ENCODE peak calls at places on chromosomes 11 and 22, in four cellular contexts. T, A, R and C are unnamed samples. For H3K36me3, the result is how much of the 10 kb centered on the place peaks cover.

GRCh38 chr11:121841487-121842167 is 274.4 kb downstream of the BLID start:
- DNase-seq in T (no peak), R (no peak), A (no peak), C (no peak)

GRCh38 chr11:117225553-117226170 is 6.2 kb downstream of the PCSK7 start:
- DNase-seq in A (no peak), T (no peak), R (no peak), C (no peak)

GRCh38 chr11:111960916-111961315 is 23.8 kb downstream of the DIXDC1 start:
- DNase-seq in A (peak), T (no peak), R (no peak), C (no peak)

GRCh38 chr11:78319453-78319955 is 98.1 kb downstream of the GAB2 start:
- DNase-seq in R (no peak), T (no peak), A (no peak), C (peak)

GRCh38 chr22:40666151-40666848 is 13.0 kb upstream of the MCHR1 start:
- DNase-seq in A (no peak), T (no peak), R (no peak), C (no peak)

GRCh38 chr22:46876357-46876934 is 114.0 kb downstream of the TBC1D22A start:
- DNase-seq in T (no peak), R (no peak), A (no peak), C (no peak)

GRCh38 chr11:1968454-1968995 is 21.4 kb downstream of the MRPL23 start:
- DNase-seq in R (peak), T (no peak), A (no peak), C (no peak)

GRCh38 chr11:7261578-7261977 is 9.9 kb downstream of the SYT9 start:
- DNase-seq in R (no peak), T (no peak), A (peak), C (no peak)

GRCh38 chr22:38731703-38732161 is 24.1 kb downstream of the SUN2 start:
- DNase-seq in A (no peak), T (no peak), R (no peak), C (no peak)

GRCh38 chr22:24400726-24401596 is 26.4 kb upstream of the ADORA2A start:
- DNase-seq in A (no peak), R (no peak), T (peak), C (no peak)

GRCh38 chr11:23956586-23956985 is 540.3 kb upstream of the LUZP2 start:
- DNase-seq in R (no peak), T (no peak), A (no peak), C (no peak)

GRCh38 chr11:113168804-113169342 is 145.5 kb upstream of the TTC12 start:
- DNase-seq in A (no peak), T (no peak), R (no peak), C (no peak)

GRCh38 chr22:37627545-37627944 is 11.9 kb upstream of the SH3BP1 start:
- DNase-seq in A (no peak), R (no peak), T (peak), C (no peak)

GRCh38 chr11:20125927-20126326 is 34.3 kb downstream of the DBX1 start:
- DNase-seq in T (no peak), R (no peak), A (no peak), C (no peak)

GRCh38 chr11:70384486-70385152 is 13.7 kb upstream of the CTTN start:
- DNase-seq in A (no peak), R (no peak), T (no peak), C (no peak)

GRCh38 chr11:70381872-70382842 is 16.2 kb upstream of the CTTN start:
- DNase-seq in T (no peak), A (no peak), R (no peak), C (no peak)

GRCh38 chr11:70383664-70384395 is 14.5 kb upstream of the CTTN start:
- DNase-seq in T (no peak), R (no peak), A (no peak), C (no peak)

GRCh38 chr11:70378506-70379134 is 19.7 kb upstream of the CTTN start:
- DNase-seq in R (no peak), A (no peak), T (no peak), C (no peak)

GRCh38 chr11:70381350-70381749 is 17.0 kb upstream of the CTTN start:
- DNase-seq in T (no peak), A (no peak), R (no peak), C (no peak)
- H3K36me3 ChIP-seq in T (half or more), A (under half), R (half or more), C (under half)

GRCh38 chr22:27986459-27986858 is 67.4 kb upstream of the PITPNB start:
- DNase-seq in T (no peak), R (no peak), A (no peak), C (no peak)
- H3K36me3 ChIP-seq in T (under half), R (half or more), A (under half), C (under half)

GRCh38 chr11:62132689-62133293 is 9.0 kb downstream of the INCENP start:
- DNase-seq in R (no peak), A (no peak), T (no peak), C (no peak)
- H3K36me3 ChIP-seq in R (half or more), A (under half), T (under half), C (under half)

GRCh38 chr11:61349916-61350315 is 11.8 kb downstream of the CYB561A3 start:
- DNase-seq in A (no peak), T (no peak), R (no peak), C (no peak)
- H3K36me3 ChIP-seq in A (under half), T (under half), R (half or more), C (under half)

GRCh38 chr11:72722050-72722748 is 30.0 kb downstream of the ARAP1 start:
- DNase-seq in R (peak), T (peak), A (peak), C (peak)
- H3K36me3 ChIP-seq in R (under half), T (under half), A (under half), C (under half)